ENCODE peak calls at places on chromosomes 3 and 15, in ten cellular contexts. T, U, M, P, Z, C, S, R, I and K are unnamed samples.

GRCh38 chr15:31263751-31264533 is 62.7 kb upstream of the KLF13 start:
- DNase-seq in U (peak), I (no peak), S (no peak), Z (peak), C (no peak), P (no peak), R (no peak), M (peak), T (peak), K (no peak)

GRCh38 chr3:160754371-160754854 is 1.6 kb upstream of the PPM1L start:
- DNase-seq in P (peak), Z (peak), T (peak), R (peak), S (no peak), M (peak), C (peak), U (peak), I (peak), K (peak)

GRCh38 chr15:76566276-76566675 is 229.7 kb downstream of the ISL2 start:
- DNase-seq in U (no peak), T (no peak), C (peak), S (no peak), R (peak), M (no peak), I (no peak), P (peak), Z (no peak), K (no peak)

GRCh38 chr3:110881069-110881468 is 190.5 kb upstream of the NECTIN3 start:
- DNase-seq in M (no peak), U (no peak), C (no peak), I (no peak), S (peak), T (peak), Z (peak), R (peak), P (peak), K (no peak)

GRCh38 chr15:72375501-72375845 is 341 bp downstream of the HEXA start:
- DNase-seq in S (no peak), T (peak), P (no peak), Z (no peak), C (no peak), U (no peak), R (no peak), M (peak), I (no peak), K (no peak)

GRCh38 chr15:80110920-80111319 is 41.9 kb upstream of the FAH start:
- DNase-seq in M (no peak), R (no peak), I (no peak), Z (no peak), S (no peak), U (no peak), P (no peak), C (no peak), T (no peak), K (no peak)

GRCh38 chr3:188059346-188059745 is 94.6 kb upstream of the LPP start:
- DNase-seq in P (no peak), Z (no peak), M (no peak), I (no peak), R (no peak), U (no peak), C (peak), S (no peak), T (no peak), K (no peak)

GRCh38 chr3:10707089-10707983 is 108.7 kb upstream of the SLC6A11 start:
- DNase-seq in T (no peak), R (no peak), M (no peak), C (no peak), I (peak), Z (peak), S (no peak), U (no peak), P (no peak), K (no peak)

GRCh38 chr15:91469627-91470567 is 369.8 kb downstream of the SV2B start:
- DNase-seq in U (peak), R (no peak), P (no peak), I (no peak), T (peak), S (no peak), C (no peak), M (no peak), Z (no peak), K (no peak)

GRCh38 chr3:45546636-45547201 is 47.8 kb upstream of the LIMD1 start:
- DNase-seq in M (no peak), U (no peak), S (peak), R (no peak), P (no peak), I (no peak), T (no peak), C (no peak), Z (peak), K (no peak)

GRCh38 chr15:79028411-79028964 is 62.1 kb downstream of the RASGRF1 start:
- DNase-seq in M (peak), P (peak), I (peak), S (peak), Z (peak), T (no peak), R (peak), C (peak), U (no peak), K (peak)

GRCh38 chr3:115760722-115761121 is 137.4 kb downstream of the GAP43 start:
- DNase-seq in Z (no peak), M (no peak), U (no peak), S (no peak), R (no peak), I (no peak), C (no peak), T (no peak), P (no peak), K (no peak)

GRCh38 chr3:144529562-144529961 is 557.9 kb downstream of the DIPK2A start:
- DNase-seq in S (no peak), C (no peak), T (no peak), Z (no peak), P (no peak), M (no peak), U (no peak), R (no peak), I (no peak), K (no peak)

GRCh38 chr3:179927191-179927590 is 109.5 kb downstream of the PEX5L start:
- DNase-seq in R (no peak), T (no peak), U (no peak), S (no peak), C (no peak), M (no peak), Z (no peak), I (no peak), P (no peak), K (no peak)

GRCh38 chr15:42800731-42801474 is 64.0 kb upstream of the CDAN1 start:
- DNase-seq in U (no peak), P (no peak), I (no peak), R (no peak), C (no peak), T (no peak), M (peak), Z (peak), S (no peak), K (no peak)
- TF ChIP-seq CTCF in U (no peak), P (no peak), I (no peak), R (no peak), C (no peak), T (no peak), M (no peak), Z (peak), S (peak), K (no peak)

DNA sequence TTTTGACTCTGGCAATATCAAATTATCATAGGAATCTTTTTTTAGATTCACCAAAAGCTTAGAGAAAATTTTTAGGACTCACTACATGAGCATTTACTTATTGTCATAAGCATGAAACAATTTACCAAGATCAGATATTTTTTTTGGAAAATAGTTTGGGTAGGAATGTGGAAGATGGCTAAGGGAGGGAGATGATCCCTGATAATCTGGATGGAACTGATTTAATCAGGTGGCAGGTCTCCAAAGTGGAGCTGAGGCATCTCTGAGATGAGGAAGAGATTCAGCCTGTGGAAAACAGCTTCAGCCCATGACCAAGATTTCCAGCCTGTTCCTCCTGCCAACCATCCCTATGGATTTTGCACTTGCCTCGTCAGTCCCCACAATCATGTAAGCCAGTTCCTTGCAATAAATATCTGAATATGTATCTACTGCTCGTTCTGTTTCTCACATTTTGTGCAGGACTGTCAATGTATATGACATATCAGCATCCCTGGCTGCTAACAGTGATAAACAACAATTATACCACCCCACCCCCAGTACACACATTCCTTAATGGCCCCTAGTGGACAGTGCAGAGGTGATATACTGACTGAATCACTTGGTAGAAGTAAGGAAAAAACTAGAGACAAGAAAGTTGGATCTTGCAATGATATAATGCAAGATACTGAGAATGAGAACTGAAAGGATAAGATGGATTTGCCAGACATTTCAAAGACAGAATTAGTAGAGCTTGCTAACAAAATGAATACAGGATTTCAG is 183.8 kb downstream of the NEK10 start:
- DNase-seq in Z (no peak), U (no peak), M (no peak), I (no peak), P (no peak), R (no peak), T (no peak), C (peak), S (no peak), K (no peak)
- TF ChIP-seq CTCF in Z (peak), U (no peak), M (no peak), I (no peak), P (no peak), R (no peak), T (no peak), C (peak), S (peak), K (no peak)

DNA sequence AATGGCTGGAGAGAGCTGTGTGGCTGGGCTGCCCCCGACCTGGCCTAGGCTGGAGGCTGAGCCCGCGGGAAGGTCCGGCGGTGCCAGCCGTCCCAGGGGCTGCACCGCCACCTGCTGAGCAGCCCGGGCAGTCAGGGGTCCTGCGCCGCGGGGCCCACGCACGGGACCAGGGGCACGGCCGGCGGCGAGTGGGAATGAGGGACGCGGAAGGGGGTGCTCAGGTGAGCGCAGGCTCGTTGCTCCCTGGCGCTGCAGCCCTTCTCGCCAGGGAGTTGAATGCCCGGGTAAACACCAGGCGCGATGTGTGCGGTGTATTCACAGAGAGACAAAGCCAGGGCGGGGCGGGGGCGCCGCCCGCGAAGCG is 666 bp upstream of the SEMA3F start:
- DNase-seq in P (no peak), I (peak), Z (no peak), C (no peak), M (no peak), T (no peak), R (no peak), U (no peak), S (no peak), K (no peak)
- TF ChIP-seq CTCF in P (peak), I (peak), Z (no peak), C (peak), M (no peak), T (no peak), R (no peak), U (no peak), S (peak), K (no peak)

GRCh38 chr3:170835346-170835745 is 34.6 kb downstream of the RPL22L1 start:
- DNase-seq in M (no peak), U (no peak), C (no peak), T (no peak), P (no peak), R (no peak), Z (no peak), I (no peak), S (no peak), K (no peak)
- TF ChIP-seq CTCF in M (no peak), U (no peak), C (no peak), T (no peak), P (no peak), R (no peak), Z (no peak), I (no peak), S (no peak), K (no peak)

GRCh38 chr3:170584585-170585007 is 1.3 kb downstream of the SLC7A14 start:
- DNase-seq in R (peak), Z (peak), C (peak), I (peak), S (no peak), T (peak), P (peak), U (peak), M (peak), K (peak)
- TF ChIP-seq CTCF in R (no peak), Z (no peak), C (no peak), I (no peak), S (no peak), T (no peak), P (no peak), U (no peak), M (no peak), K (no peak)